ENCODE peak calls at places on chromosome 12, in six cellular contexts. G, B, X, E, H and C are unnamed samples. For H3K4me1, the result is how much of the 10 kb centered on the place peaks cover.

GRCh38 chr12:25130741-25131188 is 64.2 kb downstream of the DNAI7 start:
- DNase-seq in G (no peak), B (no peak), X (no peak), E (peak), H (no peak), C (no peak)

GRCh38 chr12:21065845-21066244 is 65.1 kb upstream of the SLCO1B1 start:
- DNase-seq in G (no peak), B (no peak), X (no peak), E (no peak), H (no peak), C (no peak)

GRCh38 chr12:5188413-5188930 is 144.8 kb downstream of the KCNA5 start:
- DNase-seq in G (no peak), B (no peak), X (no peak), E (no peak), H (no peak), C (no peak)

GRCh38 chr12:15163577-15163976 is 57.6 kb downstream of the RERG start:
- DNase-seq in G (no peak), B (no peak), X (no peak), E (no peak), H (no peak), C (no peak)

GRCh38 chr12:107207931-107208515 is 114.7 kb upstream of the CRY1 start:
- DNase-seq in G (no peak), B (no peak), X (no peak), E (no peak), H (no peak), C (no peak)

GRCh38 chr12:590206-590750 is 73.0 kb downstream of the NINJ2 start:
- DNase-seq in G (no peak), B (no peak), X (peak), E (no peak), H (no peak), C (no peak)

GRCh38 chr12:107437954-107438353 is 247.6 kb upstream of the PWP1 start:
- DNase-seq in G (no peak), B (no peak), X (no peak), E (no peak), H (no peak), C (no peak)

GRCh38 chr12:4118017-4118510 is 155.5 kb upstream of the CCND2 start:
- DNase-seq in G (no peak), B (peak), X (peak), E (peak), H (peak), C (no peak)

GRCh38 chr12:112971248-112971647 is 7.1 kb upstream of the OAS2 start:
- DNase-seq in G (no peak), B (no peak), X (no peak), E (no peak), H (peak), C (no peak)

GRCh38 chr12:92290016-92290685 is 144.5 kb upstream of the BTG1 start:
- DNase-seq in G (no peak), B (no peak), X (no peak), E (no peak), H (no peak), C (no peak)

GRCh38 chr12:56718167-56718566 is 6.9 kb downstream of the NACA start:
- DNase-seq in G (no peak), B (no peak), X (no peak), E (no peak), H (no peak), C (no peak)

GRCh38 chr12:56716458-56716857 is 8.6 kb downstream of the NACA start:
- DNase-seq in G (no peak), B (no peak), X (no peak), E (no peak), H (no peak), C (no peak)

GRCh38 chr12:56718636-56719035 is 6.5 kb downstream of the NACA start:
- DNase-seq in G (no peak), B (no peak), X (no peak), E (no peak), H (no peak), C (no peak)

GRCh38 chr12:56715798-56716197 is 9.3 kb downstream of the NACA start:
- DNase-seq in G (no peak), B (no peak), X (no peak), E (no peak), H (no peak), C (no peak)

GRCh38 chr12:56716933-56717880 is 7.9 kb downstream of the NACA start:
- DNase-seq in G (no peak), B (no peak), X (no peak), E (no peak), H (no peak), C (no peak)
- H3K4me1 ChIP-seq in G (under half), B (under half), X (half or more), E (half or more), H (under half), C (half or more)

GRCh38 chr12:110007874-110008273 is 8.6 kb downstream of the ANKRD13A start:
- DNase-seq in G (no peak), B (no peak), X (no peak), E (no peak), H (no peak), C (no peak)

GRCh38 chr12:110010853-110011835 is 11.9 kb downstream of the ANKRD13A start:
- DNase-seq in G (no peak), B (peak), X (no peak), E (no peak), H (no peak), C (no peak)

GRCh38 chr12:110012137-110012536 is 12.9 kb downstream of the ANKRD13A start:
- DNase-seq in G (no peak), B (peak), X (no peak), E (no peak), H (no peak), C (no peak)

GRCh38 chr12:110015132-110015531 is 15.9 kb downstream of the ANKRD13A start:
- DNase-seq in G (no peak), B (no peak), X (no peak), E (peak), H (no peak), C (peak)

GRCh38 chr12:110012659-110013058 is 13.4 kb downstream of the ANKRD13A start:
- DNase-seq in G (no peak), B (no peak), X (no peak), E (no peak), H (no peak), C (no peak)
- H3K4me1 ChIP-seq in G (under half), B (under half), X (under half), E (under half), H (under half), C (under half)

GRCh38 chr12:117044790-117045174 is 54.4 kb downstream of the TESC start:
- DNase-seq in G (no peak), B (no peak), X (no peak), E (no peak), H (no peak), C (no peak)

GRCh38 chr12:117046425-117046824 is 52.8 kb downstream of the TESC start:
- DNase-seq in G (no peak), B (no peak), X (no peak), E (no peak), H (no peak), C (no peak)

GRCh38 chr12:117045998-117046374 is 53.2 kb downstream of the TESC start:
- DNase-seq in G (no peak), B (no peak), X (no peak), E (no peak), H (peak), C (no peak)

GRCh38 chr12:117044311-117044710 is 54.9 kb downstream of the TESC start:
- DNase-seq in G (no peak), B (no peak), X (no peak), E (no peak), H (no peak), C (no peak)

GRCh38 chr12:117045175-117045997 is 53.8 kb downstream of the TESC start:
- DNase-seq in G (no peak), B (no peak), X (no peak), E (no peak), H (no peak), C (no peak)
- H3K4me1 ChIP-seq in G (under half), B (under half), X (under half), E (under half), H (under half), C (under half)

DNA sequence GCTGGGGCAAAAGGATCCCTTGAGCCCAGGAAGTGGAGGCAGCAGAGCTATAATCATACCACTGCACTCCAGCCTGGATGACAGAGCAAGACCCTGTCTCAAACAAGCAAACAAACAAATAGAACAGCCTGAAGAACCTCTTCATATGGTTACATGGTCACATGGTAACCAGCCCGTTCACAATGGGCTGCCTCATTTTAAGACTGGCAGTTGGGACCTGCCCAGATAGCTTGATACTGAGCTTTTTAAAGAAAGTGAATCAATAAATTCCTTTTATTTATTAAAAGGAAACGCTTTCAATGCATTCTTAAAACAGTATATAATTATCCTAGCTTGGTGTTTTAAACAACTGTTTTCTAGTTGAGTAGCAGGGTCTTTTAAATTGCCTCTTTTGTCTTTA is 10.5 kb downstream of the MLXIP start:
- DNase-seq in G (no peak), B (no peak), X (peak), E (no peak), H (no peak), C (no peak)
- H3K4me1 ChIP-seq in G (under half), B (under half), X (half or more), E (under half), H (under half), C (half or more)